ENCODE peak calls at places on chromosomes 11 and 22, in four cellular contexts. N is hypothalamus, P is M059J, V is neural progenitor cell. Z is an unnamed sample.

GRCh38 chr11:96943970-96944369 is 554.2 kb downstream of the JRKL start:
- DNase-seq in P (no peak), V (no peak), N (no peak), Z (no peak)

GRCh38 chr22:17734197-17734596 is 40.1 kb downstream of the BID start:
- DNase-seq in V (no peak), N (no peak), P (peak), Z (no peak)

GRCh38 chr11:7281083-7281482 is 29.4 kb downstream of the SYT9 start:
- DNase-seq in P (peak), N (no peak), V (no peak), Z (no peak)

GRCh38 chr11:116294630-116295029 is 478.2 kb downstream of the BUD13 start:
- DNase-seq in P (peak), N (no peak), V (no peak), Z (peak)

GRCh38 chr11:131109256-131109655 is 193.0 kb upstream of the SNX19 start:
- DNase-seq in V (no peak), N (no peak), P (no peak), Z (no peak)

GRCh38 chr11:121928597-121929580 is 187.1 kb downstream of the BLID start:
- DNase-seq in P (no peak), V (peak), N (no peak), Z (peak)

GRCh38 chr11:19117760-19118097 is 761 bp downstream of the ZDHHC13 start:
- DNase-seq in N (no peak), V (no peak), P (no peak), Z (no peak)

GRCh38 chr11:118200901-118201680 is 23.7 kb downstream of the JAML start:
- DNase-seq in N (no peak), V (no peak), P (no peak), Z (no peak)

GRCh38 chr11:113350646-113351045 is 36.3 kb downstream of the TTC12 start:
- DNase-seq in N (no peak), V (no peak), P (no peak), Z (no peak)

GRCh38 chr11:116696381-116696941 is 76.3 kb downstream of the BUD13 start:
- DNase-seq in N (no peak), P (peak), V (peak), Z (peak)

GRCh38 chr11:87739766-87740165 is 435.5 kb downstream of the RAB38 start:
- DNase-seq in N (no peak), P (peak), V (no peak), Z (no peak)

GRCh38 chr22:23113067-23113846 is 28.5 kb downstream of the RSPH14 start:
- DNase-seq in P (no peak), N (peak), V (no peak), Z (no peak)

GRCh38 chr11:609355-609811 is 6.4 kb downstream of the IRF7 start:
- DNase-seq in P (no peak), N (no peak), V (no peak), Z (no peak)

GRCh38 chr22:37638351-37639069 is 959 bp upstream of the SH3BP1 start:
- DNase-seq in N (no peak), P (no peak), V (no peak), Z (no peak)

GRCh38 chr11:134518616-134519389 is 106.8 kb upstream of the B3GAT1 start:
- DNase-seq in N (no peak), P (no peak), V (no peak), Z (no peak)

GRCh38 chr11:69109101-69109500 is 46.6 kb upstream of the SMIM38 start:
- DNase-seq in P (no peak), V (no peak), N (no peak), Z (no peak)

GRCh38 chr11:76838422-76839068 is 22.2 kb upstream of the ACER3 start:
- DNase-seq in P (peak), V (peak), N (no peak), Z (peak)

GRCh38 chr11:73228268-73229134 is 10.4 kb downstream of the P2RY2 start:
- DNase-seq in N (no peak), V (peak), P (no peak), Z (no peak)

GRCh38 chr11:69244286-69244685 is 49.7 kb upstream of the MYEOV start:
- DNase-seq in N (no peak), P (no peak), V (no peak), Z (no peak)

GRCh38 chr11:13073119-13073981 is 64.2 kb downstream of the RASSF10 start:
- DNase-seq in N (no peak), P (peak), V (no peak), Z (peak)

GRCh38 chr11:63961608-63962412 is 12.6 kb upstream of the COX8A start:
- DNase-seq in V (peak), P (peak), N (no peak), Z (no peak)

GRCh38 chr11:58926251-58926650 is 13.0 kb upstream of the GLYATL1 start:
- DNase-seq in N (no peak), V (no peak), P (no peak), Z (no peak)

GRCh38 chr11:131465056-131465455 is 94.6 kb downstream of the NTM start:
- DNase-seq in N (no peak), V (no peak), P (no peak), Z (no peak)

GRCh38 chr11:1163911-1164735 is 6.4 kb downstream of the MUC5AC start:
- DNase-seq in V (no peak), P (no peak), N (no peak), Z (no peak)

GRCh38 chr11:64590763-64591221 is at the start of gene SLC22A12:
- DNase-seq in P (no peak), V (no peak), N (no peak), Z (no peak)

GRCh38 chr11:125886997-125887372 is 483 bp upstream of the HYLS1 start:
- DNase-seq in N (no peak), V (no peak), P (no peak), Z (no peak)

GRCh38 chr22:29312218-29313125 is 3.0 kb downstream of the RASL10A start:
- DNase-seq in N (no peak), V (no peak), P (no peak), Z (no peak)

GRCh38 chr22:31296258-31296657 is 4.0 kb upstream of the PIK3IP1 start:
- DNase-seq in N (no peak), P (no peak), V (no peak), Z (no peak)

GRCh38 chr11:47004595-47005033 is 68.1 kb downstream of the CSTPP1 start:
- DNase-seq in V (no peak), P (peak), N (no peak), Z (peak)